ENCODE peak calls at places on chromosomes 5 and 9, in four cellular contexts. O, F, J and T are unnamed samples.

GRCh38 chr5:96516631-96517071 is 83.6 kb upstream of the PCSK1 start:
- DNase-seq in O (no peak), F (peak; percentile 61), J (no peak), T (no peak)

GRCh38 chr9:133160742-133161541 is 2.8 kb downstream of the GBGT1 start:
- DNase-seq in O (peak; percentile 67), F (peak; percentile 61), J (peak; percentile 88), T (no peak)

GRCh38 chr9:130290353-130291181 is 25.0 kb downstream of the HMCN2 start:
- DNase-seq in O (no peak), F (no peak), J (no peak), T (no peak)

GRCh38 chr5:95761771-95762680 is 30.9 kb downstream of the RHOBTB3 start:
- DNase-seq in O (no peak), F (peak; percentile 94), J (peak; percentile 57), T (no peak)

GRCh38 chr5:72681781-72682180 is 134.7 kb upstream of the TNPO1 start:
- DNase-seq in O (no peak), F (no peak), J (no peak), T (no peak)

GRCh38 chr5:134175874-134176522 is 752 bp downstream of the SKP1 start:
- DNase-seq in O (no peak), F (peak; percentile 25), J (no peak), T (no peak)

GRCh38 chr9:110126457-110126856 is 81.5 kb downstream of the C9orf152 start:
- DNase-seq in O (no peak), F (no peak), J (no peak), T (no peak)

GRCh38 chr5:16983022-16983639 is 47.0 kb upstream of the MYO10 start:
- DNase-seq in O (no peak), F (no peak), J (no peak), T (no peak)

GRCh38 chr5:592158-592557 is 20.0 kb upstream of the CEP72 start:
- DNase-seq in O (no peak), F (no peak), J (no peak), T (no peak)

GRCh38 chr5:126810983-126811382 is 34.0 kb downstream of the LMNB1 start:
- DNase-seq in O (no peak), F (no peak), J (no peak), T (no peak)

GRCh38 chr9:87891754-87892153 is 9.1 kb downstream of the SPATA31E1 start:
- DNase-seq in O (no peak), F (peak; percentile 55), J (no peak), T (no peak)

GRCh38 chr5:69217154-69217731 is 17.4 kb upstream of the CDK7 start:
- DNase-seq in O (peak; percentile 98), F (no peak), J (peak; percentile 98), T (peak; percentile 72)

GRCh38 chr5:58127486-58128220 is 332.2 kb downstream of the PLK2 start:
- DNase-seq in O (no peak), F (peak; percentile 20), J (no peak), T (no peak)
- TF ChIP-seq MXI1 in O (no peak), F (no peak), J (no peak), T (no peak)

DNA sequence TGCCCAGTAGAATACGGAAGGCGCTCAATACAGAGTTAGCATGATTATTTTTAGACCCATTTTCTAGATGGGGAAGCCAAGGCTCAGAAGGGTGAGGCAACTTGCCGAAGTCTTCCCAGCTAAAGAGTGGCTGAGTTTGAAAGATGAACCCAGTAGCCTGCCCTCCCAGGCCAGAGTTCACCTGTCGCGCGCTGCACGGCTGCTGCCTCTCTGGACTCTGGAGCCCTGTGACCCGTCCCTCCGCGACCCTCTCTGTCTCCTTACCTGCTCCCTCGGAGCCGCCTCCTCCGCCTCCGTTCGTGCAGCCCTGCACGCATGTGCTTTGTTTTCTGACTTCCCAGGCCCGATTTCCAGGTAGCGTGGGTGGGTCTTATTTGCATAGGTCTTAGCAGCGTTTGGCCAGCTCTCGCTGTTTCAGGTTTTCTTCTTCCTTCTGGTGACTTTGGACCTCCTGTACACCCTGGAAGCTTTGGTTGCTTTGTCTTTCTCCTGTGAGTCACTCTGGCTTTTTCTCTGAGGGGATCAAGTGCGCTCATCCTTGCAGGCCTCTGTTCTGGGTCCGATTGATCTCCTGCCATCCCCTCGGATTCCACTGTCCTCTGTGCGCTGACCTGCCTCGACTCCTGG is at the start of gene RNF183:
- DNase-seq in O (no peak), F (no peak), J (no peak), T (no peak)
- TF ChIP-seq RCOR1 in O (no peak), F (no peak), J (no peak), T (no peak)

DNA sequence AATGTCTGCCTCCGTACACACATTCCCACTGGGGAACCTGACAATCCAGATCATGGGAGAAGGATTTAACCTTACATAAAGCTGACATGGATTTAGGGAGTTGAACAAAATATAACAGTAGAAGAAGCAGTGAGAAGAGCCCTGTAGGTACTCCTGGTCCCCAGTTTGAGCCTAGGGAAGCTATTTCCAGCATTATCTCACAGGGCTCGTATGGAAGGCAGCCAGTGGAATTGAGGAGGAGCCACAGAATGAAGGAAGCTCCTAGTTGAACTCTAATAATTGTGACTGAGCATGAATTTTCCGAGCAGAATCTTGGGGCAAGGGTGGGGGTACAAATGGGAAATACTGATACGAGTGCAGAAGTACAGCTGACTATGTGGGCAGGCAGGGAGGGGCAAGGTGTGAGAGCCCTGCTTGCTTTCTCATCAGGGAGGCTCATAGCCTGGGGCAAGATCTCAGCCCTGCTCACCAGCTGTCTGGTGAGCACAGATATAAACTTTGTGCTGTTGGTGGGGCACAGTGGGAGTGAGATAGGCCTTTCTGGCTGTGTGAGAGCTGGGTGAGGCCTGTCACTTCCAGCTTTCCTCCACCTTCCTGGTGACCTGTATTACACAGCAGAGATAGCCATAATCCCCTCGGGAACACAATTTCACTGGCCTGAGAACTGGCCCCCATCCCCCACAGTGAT is 290.7 kb upstream of the IL12B start:
- DNase-seq in O (no peak), F (no peak), J (no peak), T (no peak)
- TF ChIP-seq MXI1 in O (no peak), F (no peak), J (no peak), T (no peak)

GRCh38 chr5:32047056-32047455 is 127.1 kb downstream of the GOLPH3 start:
- DNase-seq in O (no peak), F (no peak), J (no peak), T (no peak)

GRCh38 chr5:32042571-32042970 is 131.5 kb downstream of the GOLPH3 start:
- DNase-seq in O (no peak), F (no peak), J (no peak), T (no peak)

DNA sequence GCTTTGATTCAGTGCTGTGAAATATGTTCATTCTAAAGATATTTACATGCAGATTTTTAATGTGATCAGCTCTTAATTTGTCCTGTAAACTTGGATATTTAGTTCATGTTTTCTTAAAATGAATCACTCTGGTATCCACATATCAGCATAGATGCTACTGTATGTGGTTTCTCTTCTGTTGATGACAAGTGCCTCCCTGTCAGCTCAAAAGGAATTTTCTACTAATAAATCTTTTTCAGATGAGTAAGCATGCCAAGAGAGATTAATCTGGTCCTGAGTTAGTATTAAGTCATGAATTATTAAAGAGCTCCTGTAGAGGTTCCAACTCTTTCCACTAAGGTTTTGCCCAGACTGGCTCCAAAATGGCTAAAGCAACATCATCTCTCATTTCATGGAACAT is 129.2 kb downstream of the GOLPH3 start:
- DNase-seq in O (no peak), F (peak; percentile 42), J (no peak), T (no peak)
- TF ChIP-seq RCOR1 in O (no peak), F (no peak), J (no peak), T (no peak)

GRCh38 chr9:83097633-83098032 is 34.7 kb upstream of the RASEF start:
- DNase-seq in O (no peak), F (no peak), J (no peak), T (no peak)
- TF ChIP-seq MXI1 in O (no peak), F (no peak), J (no peak), T (no peak)

DNA sequence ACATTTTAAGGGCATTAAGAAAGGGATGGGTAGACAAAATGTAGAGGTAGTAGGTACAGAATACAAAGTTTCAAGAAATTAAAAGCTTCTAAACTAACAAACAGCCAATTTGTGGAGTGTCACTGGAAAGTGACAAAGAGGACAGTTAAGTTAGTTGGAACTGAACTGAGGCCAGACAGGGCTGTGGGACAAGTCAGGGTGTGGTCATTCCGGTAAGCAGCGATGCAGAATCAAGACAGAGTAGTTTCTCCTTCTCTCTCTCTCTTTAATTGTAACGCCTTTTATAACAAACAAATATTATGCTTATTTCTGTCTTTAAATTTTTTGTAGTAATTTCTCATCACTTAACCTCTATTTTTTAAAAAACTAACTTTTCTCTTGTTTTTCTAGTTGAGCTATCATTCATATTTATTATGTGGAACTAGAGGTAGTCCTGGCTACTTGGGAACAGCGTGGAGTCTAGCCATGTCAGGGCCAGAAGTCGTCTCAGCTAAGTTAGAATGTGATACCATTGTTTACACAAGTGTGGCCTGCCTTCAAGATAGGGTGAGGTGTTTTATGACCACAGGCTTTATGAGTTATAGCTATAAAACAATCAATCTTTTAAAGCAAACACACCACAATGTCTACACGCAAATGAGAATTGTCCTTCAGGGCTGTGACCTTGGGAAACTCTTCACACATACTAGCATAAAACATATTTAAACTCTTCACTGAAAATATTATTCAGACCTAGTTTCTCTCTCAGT is 115.3 kb upstream of the CDKN2B start:
- DNase-seq in O (no peak), F (peak; percentile 61), J (no peak), T (no peak)
- TF ChIP-seq RCOR1 in O (no peak), F (no peak), J (no peak), T (no peak)

DNA sequence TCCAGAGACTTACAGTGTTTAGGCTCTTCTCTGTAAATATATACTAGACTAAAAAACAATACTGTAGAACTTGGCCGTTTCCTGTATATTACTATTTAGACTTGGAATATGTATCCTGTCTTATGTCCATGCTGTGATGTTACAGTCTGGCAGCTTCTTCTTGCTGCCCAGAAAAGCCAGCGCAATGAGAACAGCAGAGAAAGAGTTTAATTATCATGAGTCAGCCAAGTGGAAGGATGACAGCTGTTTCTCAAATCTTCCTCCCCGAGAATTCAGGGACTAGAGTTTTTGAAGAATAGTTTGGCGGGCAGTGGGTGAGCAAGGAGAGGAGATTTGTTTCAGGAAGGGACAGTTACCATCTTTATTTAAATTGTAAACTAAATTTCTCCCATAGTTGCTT is 37.5 kb downstream of the NAA35 start:
- DNase-seq in O (no peak), F (peak; percentile 27), J (no peak), T (no peak)
- TF ChIP-seq MXI1 in O (no peak), F (no peak), J (no peak), T (no peak)